ENCODE peak calls at places on chromosomes 16 and 17, in four cellular contexts. P is psoas muscle, I is IMR-90, H is lower lobe of right lung. Q is an unnamed sample. For H3K4me1, the result is how much of the 10 kb centered on the place peaks cover.

GRCh38 chr16:47925811-47926460 is 229.9 kb downstream of the ABCC12 start:
- DNase-seq in P (no peak), I (peak), H (no peak), Q (no peak)

GRCh38 chr17:16439867-16440351 is 24.5 kb downstream of the TRPV2 start:
- DNase-seq in P (no peak), I (no peak), H (no peak), Q (no peak)

GRCh38 chr17:78723001-78723796 is 58.9 kb downstream of the CYTH1 start:
- DNase-seq in P (peak), I (peak), H (no peak), Q (no peak)

GRCh38 chr17:4960279-4960922 is 7.2 kb downstream of the SPAG7 start:
- DNase-seq in P (no peak), I (no peak), H (no peak), Q (no peak)

GRCh38 chr17:7889166-7889584 is 586 bp downstream of the CHD3 start:
- DNase-seq in P (peak), I (peak), H (peak), Q (peak)

GRCh38 chr17:59399914-59400313 is 68.5 kb downstream of the YPEL2 start:
- DNase-seq in P (no peak), I (no peak), H (no peak), Q (no peak)

GRCh38 chr17:77942111-77942988 is 16.2 kb upstream of the TNRC6C start:
- DNase-seq in P (no peak), I (no peak), H (no peak), Q (no peak)

GRCh38 chr16:2473999-2474876 is 689 bp upstream of the TBC1D24 start:
- DNase-seq in P (peak), I (peak), H (peak), Q (no peak)

GRCh38 chr16:86569843-86570447 is 3.3 kb downstream of the FOXC2 start:
- DNase-seq in P (no peak), I (no peak), H (no peak), Q (no peak)

GRCh38 chr16:54812229-54812628 is 118.4 kb upstream of the IRX5 start:
- DNase-seq in P (no peak), I (no peak), H (no peak), Q (no peak)

GRCh38 chr16:22317625-22318024 is 20.4 kb downstream of the POLR3E start:
- DNase-seq in P (no peak), I (no peak), H (no peak), Q (no peak)

GRCh38 chr16:23466162-23466885 is 13.3 kb upstream of the COG7 start:
- DNase-seq in P (peak), I (peak), H (no peak), Q (peak)

GRCh38 chr17:64707077-64707591 is 45.0 kb upstream of the SMURF2 start:
- DNase-seq in P (peak), I (peak), H (peak), Q (peak)

GRCh38 chr16:85461814-85462404 is 151.2 kb upstream of the GSE1 start:
- DNase-seq in P (no peak), I (peak), H (peak), Q (no peak)

GRCh38 chr17:19830061-19830460 is 37.7 kb downstream of the ULK2 start:
- DNase-seq in P (no peak), I (no peak), H (no peak), Q (no peak)

GRCh38 chr17:4583206-4583605 is 1.1 kb upstream of the SMTNL2 start:
- DNase-seq in P (no peak), I (no peak), H (no peak), Q (no peak)

GRCh38 chr16:7013990-7014389 is 318.7 kb upstream of the RBFOX1 start:
- DNase-seq in P (no peak), I (peak), H (no peak), Q (no peak)

GRCh38 chr17:77496831-77497577 is 356.2 kb downstream of the SEC14L1 start:
- DNase-seq in P (no peak), I (no peak), H (no peak), Q (peak)

GRCh38 chr16:28063611-28064061 is at the start of gene GSG1L:
- DNase-seq in P (no peak), I (no peak), H (no peak), Q (no peak)

GRCh38 chr16:730666-731509 is 4.0 kb downstream of the HAGHL start:
- DNase-seq in P (no peak), I (no peak), H (no peak), Q (no peak)

GRCh38 chr17:58381124-58381838 is 29.3 kb upstream of the SUPT4H1 start:
- DNase-seq in P (no peak), I (no peak), H (no peak), Q (no peak)

GRCh38 chr16:75257886-75258806 is 6.7 kb upstream of the BCAR1 start:
- DNase-seq in P (peak), I (no peak), H (no peak), Q (peak)

GRCh38 chr17:72624652-72625051 is 467.8 kb downstream of the SLC39A11 start:
- DNase-seq in P (no peak), I (no peak), H (no peak), Q (no peak)

GRCh38 chr16:74842413-74842812 is 67.8 kb upstream of the FA2H start:
- DNase-seq in P (no peak), I (no peak), H (no peak), Q (no peak)

GRCh38 chr17:57327176-57327970 is 71.0 kb downstream of the MSI2 start:
- DNase-seq in P (no peak), I (no peak), H (no peak), Q (no peak)

GRCh38 chr16:69351309-69352027 is at the start of gene TMED6:
- DNase-seq in P (no peak), I (no peak), H (no peak), Q (peak)

GRCh38 chr16:65657051-65657450 is 535.2 kb upstream of the CDH11 start:
- DNase-seq in P (no peak), I (no peak), H (no peak), Q (no peak)

GRCh38 chr16:22771551-22771950 is 42.4 kb upstream of the HS3ST2 start:
- DNase-seq in P (no peak), I (no peak), H (no peak), Q (no peak)

GRCh38 chr16:89606006-89606405 is 7.4 kb upstream of the DPEP1 start:
- DNase-seq in P (no peak), I (no peak), H (no peak), Q (peak)

GRCh38 chr17:15398291-15398690 is 56.9 kb upstream of the TEKT3 start:
- DNase-seq in P (peak), I (peak), H (no peak), Q (no peak)

GRCh38 chr17:7704601-7705268 is at the start of gene EFNB3:
- DNase-seq in P (no peak), I (no peak), H (peak), Q (no peak)

GRCh38 chr17:64554028-64554637 is 47.4 kb downstream of the CEP95 start:
- DNase-seq in P (no peak), I (no peak), H (no peak), Q (no peak)

GRCh38 chr17:4148611-4149308 is 5.8 kb downstream of the CYB5D2 start:
- DNase-seq in P (no peak), I (no peak), H (no peak), Q (no peak)

GRCh38 chr17:1182831-1183578 is 3.2 kb upstream of the ABR start:
- DNase-seq in P (no peak), I (no peak), H (no peak), Q (no peak)

GRCh38 chr17:74843352-74843627 is 16.4 kb downstream of the GRIN2C start:
- DNase-seq in P (no peak), I (no peak), H (no peak), Q (no peak)

GRCh38 chr17:56244268-56244890 is 91.1 kb downstream of the ANKFN1 start:
- DNase-seq in P (no peak), I (no peak), H (no peak), Q (no peak)
- TF ChIP-seq CTCF in P (no peak), I (no peak), H (no peak), Q (no peak)

GRCh38 chr16:67391424-67392300 is 1.6 kb downstream of the TPPP3 start:
- DNase-seq in P (no peak), I (no peak), H (peak), Q (no peak)

GRCh38 chr16:67393790-67394270 is 532 bp upstream of the TPPP3 start:
- DNase-seq in P (no peak), I (no peak), H (peak), Q (peak)

GRCh38 chr16:67393111-67393789 is at the start of gene TPPP3:
- DNase-seq in P (peak), I (peak), H (peak), Q (no peak)

GRCh38 chr16:67390816-67391423 is 2.4 kb downstream of the TPPP3 start:
- DNase-seq in P (no peak), I (no peak), H (no peak), Q (no peak)

DNA sequence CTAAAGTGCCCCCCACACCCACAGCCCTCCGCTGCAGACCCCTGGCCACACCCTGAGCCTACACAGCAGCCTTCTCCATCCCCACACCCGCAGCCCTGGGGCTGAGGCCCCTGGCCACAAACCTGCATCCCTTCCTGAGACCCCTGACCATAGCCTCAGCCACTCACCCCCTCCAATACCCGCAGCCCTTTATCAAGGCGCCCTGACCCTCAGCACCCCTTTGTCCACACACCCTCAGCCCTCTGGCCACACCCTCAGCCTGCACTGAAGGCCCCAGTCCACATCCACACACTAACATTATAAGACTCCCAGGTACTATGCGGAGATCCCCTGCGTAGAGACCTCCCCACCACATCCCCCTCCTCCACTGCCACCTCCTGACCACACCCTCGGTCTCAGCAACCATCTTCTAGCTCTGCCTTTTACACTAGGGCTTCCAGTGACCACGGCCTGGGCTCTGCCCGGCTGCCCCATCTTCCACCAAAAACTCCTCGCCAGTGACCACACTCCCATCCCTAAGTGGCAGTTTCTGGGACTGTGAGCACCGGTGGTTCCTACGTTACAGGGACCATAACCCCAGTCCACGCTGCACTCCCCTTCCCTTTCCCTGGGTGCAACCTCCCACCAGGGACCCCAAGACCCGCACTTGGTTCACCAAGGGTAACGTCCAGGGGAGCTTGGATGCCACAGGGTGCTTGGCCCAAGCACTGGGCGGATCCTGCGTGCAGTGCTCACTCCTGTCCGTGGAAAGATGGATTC is 818 bp downstream of the TPPP3 start:
- DNase-seq in P (no peak), I (no peak), H (no peak), Q (peak)
- H3K4me1 ChIP-seq in P (under half), I (under half), H (half or more), Q (under half)

GRCh38 chr16:83389751-83390150 is 418.0 kb upstream of the HSBP1 start:
- DNase-seq in P (no peak), I (peak), H (no peak), Q (no peak)
- H3K27ac ChIP-seq in P (no peak), I (no peak), H (no peak), Q (no peak)

DNA sequence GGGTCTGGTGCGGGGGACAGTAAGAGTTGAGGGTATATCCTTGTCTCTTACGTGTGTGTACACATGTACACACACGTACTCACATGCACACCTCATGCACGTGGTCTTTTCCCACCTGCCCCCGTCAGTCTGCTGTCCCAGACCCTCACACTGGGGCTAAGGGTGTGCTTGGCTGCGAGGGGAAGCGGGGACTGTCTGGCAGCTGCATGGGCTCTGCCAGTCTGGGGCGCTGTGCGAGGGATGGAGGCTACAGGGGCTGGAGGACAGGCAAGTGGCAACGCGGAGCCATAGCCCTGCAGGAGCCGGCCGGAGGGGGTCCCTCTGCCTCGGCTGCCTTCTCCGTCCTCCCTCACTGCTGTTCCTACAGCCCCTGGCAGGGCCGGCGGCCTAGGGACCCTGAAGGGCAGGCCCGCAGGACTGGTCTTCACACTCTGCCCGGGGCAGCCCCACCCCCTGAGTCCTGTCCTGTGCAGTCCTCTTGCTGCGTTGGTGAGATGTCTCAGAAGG is 20.8 kb upstream of the SLC38A10 start:
- DNase-seq in P (no peak), I (no peak), H (no peak), Q (no peak)
- TF ChIP-seq CTCF in P (no peak), I (no peak), H (no peak), Q (no peak)

DNA sequence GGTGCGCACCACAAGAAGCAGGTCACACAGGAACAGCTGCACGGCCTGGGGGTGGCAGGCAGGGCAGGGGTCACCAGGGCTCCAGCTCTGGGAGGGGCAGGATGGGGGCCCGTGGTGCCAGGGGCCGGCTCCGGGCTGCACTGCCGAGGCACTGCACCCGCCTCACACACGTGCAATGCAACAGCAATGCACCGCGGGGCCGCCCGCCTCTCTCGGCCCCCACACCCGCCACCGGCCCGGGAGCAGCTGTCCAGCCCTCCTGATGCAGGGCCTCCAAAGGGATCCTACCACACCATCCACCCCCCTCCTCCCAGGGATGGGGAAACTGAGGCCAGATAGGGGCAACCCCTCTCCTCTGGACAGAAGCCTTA is 23.1 kb downstream of the SREBF1 start:
- DNase-seq in P (peak), I (no peak), H (no peak), Q (no peak)
- H3K4me1 ChIP-seq in P (under half), I (under half), H (under half), Q (under half)

GRCh38 chr16:11799509-11800384 is 2.7 kb upstream of the ZC3H7A start:
- DNase-seq in P (no peak), I (no peak), H (no peak), Q (no peak)

GRCh38 chr16:11800385-11800718 is 3.3 kb upstream of the ZC3H7A start:
- DNase-seq in P (no peak), I (no peak), H (no peak), Q (no peak)

GRCh38 chr16:11799017-11799381 is 1.9 kb upstream of the ZC3H7A start:
- DNase-seq in P (no peak), I (no peak), H (no peak), Q (no peak)

GRCh38 chr16:11797957-11798299 is 870 bp upstream of the ZC3H7A start:
- DNase-seq in P (no peak), I (no peak), H (no peak), Q (no peak)

GRCh38 chr16:11801481-11802021 is 4.5 kb upstream of the ZC3H7A start:
- DNase-seq in P (no peak), I (peak), H (no peak), Q (no peak)
- H3K27ac ChIP-seq in P (no peak), I (peak), H (no peak), Q (peak)

GRCh38 chr16:84397090-84397489 is 28.8 kb downstream of the ATP2C2 start:
- DNase-seq in P (no peak), I (no peak), H (no peak), Q (no peak)
- TF ChIP-seq CTCF in P (no peak), I (peak), H (peak), Q (peak)

GRCh38 chr17:39000021-39000601 is 32.9 kb upstream of the FBXO47 start:
- DNase-seq in P (no peak), I (peak), H (no peak), Q (no peak)

GRCh38 chr17:39008633-39009032 is 41.4 kb upstream of the FBXO47 start:
- DNase-seq in P (no peak), I (no peak), H (no peak), Q (no peak)

GRCh38 chr17:39001703-39002637 is 34.8 kb upstream of the FBXO47 start:
- DNase-seq in P (peak), I (peak), H (peak), Q (no peak)

GRCh38 chr17:39002991-39003715 is 36.0 kb upstream of the FBXO47 start:
- DNase-seq in P (peak), I (no peak), H (peak), Q (no peak)
- H3K4me1 ChIP-seq in P (under half), I (under half), H (under half), Q (under half)

Q was measured in RWPE2.